ENCODE peak calls at places on chromosome 12, in nine cellular contexts. R, X, S, M, O, Q, U, P and G are unnamed samples.

GRCh38 chr12:129257526-129257925 is 404.2 kb downstream of the GLT1D1 start:
- DNase-seq in R (no peak), X (no peak), S (no peak), M (no peak), O (no peak), Q (no peak), U (no peak), P (no peak), G (no peak)

GRCh38 chr12:122265433-122265832 is 861 bp downstream of the VPS33A start:
- DNase-seq in R (peak), X (peak), S (no peak), M (no peak), O (no peak), Q (no peak), U (no peak), P (no peak), G (no peak)

GRCh38 chr12:131721548-131721947 is 10.7 kb downstream of the SFSWAP start:
- DNase-seq in R (no peak), X (no peak), S (no peak), M (no peak), O (no peak), Q (no peak), U (no peak), P (no peak), G (no peak)

GRCh38 chr12:111409403-111410228 is 3.9 kb downstream of the SH2B3 start:
- DNase-seq in R (peak), X (peak), S (peak), M (peak), O (no peak), Q (peak), U (no peak), P (peak), G (peak)

GRCh38 chr12:93061414-93062099 is 132.5 kb upstream of the EEA1 start:
- DNase-seq in R (no peak), X (no peak), S (no peak), M (peak), O (peak), Q (peak), U (no peak), P (peak), G (peak)

GRCh38 chr12:91113621-91114020 is 2.3 kb upstream of the LUM start:
- DNase-seq in R (no peak), X (no peak), S (no peak), M (no peak), O (no peak), Q (no peak), U (no peak), P (no peak), G (no peak)

GRCh38 chr12:94141004-94141764 is 7.2 kb upstream of the PLXNC1 start:
- DNase-seq in R (no peak), X (no peak), S (no peak), M (no peak), O (no peak), Q (no peak), U (no peak), P (no peak), G (no peak)

GRCh38 chr12:87679262-87679661 is 349.9 kb downstream of the C12orf50 start:
- DNase-seq in R (no peak), X (no peak), S (no peak), M (no peak), O (no peak), Q (no peak), U (no peak), P (no peak), G (no peak)

GRCh38 chr12:1927051-1927680 is 8.7 kb upstream of the CACNA2D4 start:
- DNase-seq in R (no peak), X (no peak), S (no peak), M (no peak), O (no peak), Q (no peak), U (no peak), P (peak), G (no peak)

GRCh38 chr12:43312991-43313505 is 239.0 kb downstream of the ADAMTS20 start:
- DNase-seq in R (no peak), X (no peak), S (no peak), M (no peak), O (no peak), Q (no peak), U (no peak), P (no peak), G (no peak)

GRCh38 chr12:11059784-11060183 is 2.3 kb downstream of the TAS2R46 start:
- DNase-seq in R (no peak), X (no peak), S (peak), M (no peak), O (no peak), Q (no peak), U (no peak), P (no peak), G (no peak)

GRCh38 chr12:119322324-119322723 is 12.2 kb upstream of the CCDC60 start:
- DNase-seq in R (no peak), X (no peak), S (no peak), M (no peak), O (peak), Q (no peak), U (no peak), P (peak), G (no peak)

GRCh38 chr12:68481181-68481941 is 129.3 kb upstream of the RAP1B start:
- DNase-seq in R (peak), X (no peak), S (no peak), M (no peak), O (no peak), Q (no peak), U (no peak), P (no peak), G (no peak)

GRCh38 chr12:12384601-12385321 is 27.9 kb downstream of the BORCS5 start:
- DNase-seq in R (peak), X (no peak), S (no peak), M (no peak), O (peak), Q (no peak), U (no peak), P (no peak), G (no peak)

GRCh38 chr12:126811401-126811800 is 1455.6 kb upstream of the TMEM132C start:
- DNase-seq in R (no peak), X (no peak), S (no peak), M (no peak), O (no peak), Q (no peak), U (no peak), P (no peak), G (no peak)

GRCh38 chr12:116266220-116266619 is 11.3 kb downstream of the MED13L start:
- DNase-seq in R (no peak), X (no peak), S (no peak), M (no peak), O (peak), Q (no peak), U (no peak), P (no peak), G (no peak)

GRCh38 chr12:124938606-124939427 is 24.4 kb upstream of the UBC start:
- DNase-seq in R (peak), X (peak), S (peak), M (peak), O (peak), Q (peak), U (peak), P (peak), G (peak)

GRCh38 chr12:104495786-104496185 is 39.0 kb downstream of the CHST11 start:
- DNase-seq in R (no peak), X (no peak), S (no peak), M (no peak), O (no peak), Q (no peak), U (no peak), P (no peak), G (peak)

GRCh38 chr12:39958377-39958776 is 147.5 kb downstream of the SLC2A13 start:
- DNase-seq in R (peak), X (peak), S (peak), M (no peak), O (no peak), Q (no peak), U (no peak), P (no peak), G (no peak)

GRCh38 chr12:60070541-60070940 is 474.7 kb downstream of the SLC16A7 start:
- DNase-seq in R (no peak), X (no peak), S (no peak), M (no peak), O (no peak), Q (no peak), U (no peak), P (no peak), G (no peak)

GRCh38 chr12:105736498-105736897 is 402.3 kb downstream of the NUAK1 start:
- DNase-seq in R (no peak), X (no peak), S (no peak), M (no peak), O (no peak), Q (no peak), U (no peak), P (no peak), G (no peak)

GRCh38 chr12:88299567-88300101 is 157.5 kb downstream of the TMTC3 start:
- DNase-seq in R (peak), X (no peak), S (peak), M (no peak), O (peak), Q (no peak), U (no peak), P (no peak), G (peak)

GRCh38 chr12:4943067-4943937 is 33.6 kb downstream of the KCNA1 start:
- DNase-seq in R (peak), X (no peak), S (no peak), M (no peak), O (no peak), Q (no peak), U (no peak), P (no peak), G (no peak)

GRCh38 chr12:29043069-29043468 is 106.0 kb upstream of the FAR2 start:
- DNase-seq in R (no peak), X (no peak), S (peak), M (no peak), O (no peak), Q (no peak), U (no peak), P (no peak), G (no peak)

GRCh38 chr12:121033625-121034349 is 5.3 kb downstream of the OASL start:
- DNase-seq in R (peak), X (no peak), S (no peak), M (no peak), O (no peak), Q (no peak), U (no peak), P (no peak), G (peak)

GRCh38 chr12:111137968-111138367 is 217.6 kb upstream of the MYL2 start:
- DNase-seq in R (no peak), X (no peak), S (no peak), M (no peak), O (no peak), Q (no peak), U (no peak), P (no peak), G (no peak)

GRCh38 chr12:75553865-75554555 is 42.6 kb upstream of the KRR1 start:
- DNase-seq in R (no peak), X (no peak), S (peak), M (no peak), O (no peak), Q (no peak), U (no peak), P (no peak), G (peak)

GRCh38 chr12:22684526-22685118 is 59.7 kb downstream of the ETNK1 start:
- DNase-seq in R (peak), X (peak), S (peak), M (no peak), O (peak), Q (no peak), U (no peak), P (no peak), G (peak)

GRCh38 chr12:561908-562593 is 101.2 kb downstream of the NINJ2 start:
- DNase-seq in R (no peak), X (no peak), S (no peak), M (no peak), O (no peak), Q (no peak), U (no peak), P (peak), G (no peak)

GRCh38 chr12:116142936-116143882 is 134.3 kb downstream of the MED13L start:
- DNase-seq in R (peak), X (no peak), S (peak), M (no peak), O (no peak), Q (no peak), U (no peak), P (no peak), G (peak)

GRCh38 chr12:129009833-129010232 is 156.6 kb downstream of the GLT1D1 start:
- DNase-seq in R (no peak), X (no peak), S (no peak), M (no peak), O (no peak), Q (no peak), U (no peak), P (no peak), G (no peak)

GRCh38 chr12:5388581-5389535 is 43.0 kb upstream of the NTF3 start:
- DNase-seq in R (no peak), X (no peak), S (no peak), M (no peak), O (no peak), Q (no peak), U (no peak), P (no peak), G (no peak)

GRCh38 chr12:96063046-96063445 is 27.7 kb upstream of the LTA4H start:
- DNase-seq in R (peak), X (peak), S (peak), M (no peak), O (no peak), Q (no peak), U (no peak), P (no peak), G (peak)

GRCh38 chr12:30795410-30795659 is 40.6 kb upstream of the CAPRIN2 start:
- DNase-seq in R (no peak), X (no peak), S (no peak), M (no peak), O (no peak), Q (no peak), U (no peak), P (no peak), G (no peak)

GRCh38 chr12:27527512-27527911 is 3.5 kb downstream of the PPFIBP1 start:
- DNase-seq in R (no peak), X (no peak), S (no peak), M (no peak), O (no peak), Q (no peak), U (no peak), P (no peak), G (no peak)
- TF ChIP-seq CTCF in R (no peak), X (no peak), S (no peak), M (no peak), O (no peak), Q (no peak), U (no peak), P (no peak), G (no peak)

DNA sequence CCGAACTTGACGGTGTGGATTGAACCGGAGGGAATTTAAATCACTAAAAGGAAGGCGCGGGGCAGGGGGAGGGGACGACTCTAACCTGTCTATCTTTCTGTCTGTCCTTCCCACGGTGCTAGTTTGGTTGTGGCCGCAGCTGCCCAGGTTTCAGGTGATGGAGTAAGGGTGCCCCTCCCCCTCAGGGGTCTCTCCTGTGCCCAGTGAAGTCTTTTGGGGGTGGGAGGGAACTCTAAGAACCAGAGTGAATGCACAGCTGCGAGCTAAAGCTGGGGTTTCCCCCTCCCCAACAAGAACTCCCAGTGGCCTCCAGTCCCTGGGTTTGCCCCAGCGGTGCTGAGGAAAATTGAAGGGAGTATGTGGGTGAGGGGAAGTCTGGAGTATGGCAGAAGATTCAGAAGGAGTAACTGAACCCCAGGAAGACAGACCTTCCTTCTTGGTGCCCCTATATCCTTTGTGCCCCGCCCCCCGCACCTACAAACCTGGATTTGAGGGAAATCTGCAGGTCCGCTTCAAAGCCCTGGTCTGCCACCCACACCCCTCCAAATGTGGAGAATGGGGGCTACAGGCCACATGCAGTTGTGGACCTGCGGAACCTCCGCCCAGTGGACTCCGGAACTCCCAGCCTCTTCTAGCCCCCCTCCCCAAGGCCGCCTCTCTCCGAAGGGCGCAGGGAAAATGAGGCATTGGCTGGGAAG is 3.6 kb upstream of the HOXC9 start:
- DNase-seq in R (no peak), X (no peak), S (no peak), M (no peak), O (no peak), Q (no peak), U (no peak), P (no peak), G (no peak)
- H3K4me3 ChIP-seq in R (peak), X (peak), S (peak), M (peak), O (no peak), Q (peak), U (peak), P (peak), G (no peak)

GRCh38 chr12:51590347-51591019 is 550 bp upstream of the SCN8A start:
- DNase-seq in R (peak), X (peak), S (peak), M (peak), O (peak), Q (peak), U (no peak), P (no peak), G (peak)
- TF ChIP-seq CTCF in R (peak), X (no peak), S (peak), M (no peak), O (peak), Q (peak), U (no peak), P (no peak), G (peak)

GRCh38 chr12:123388218-123388947 is 4.5 kb downstream of the KMT5A start:
- DNase-seq in R (peak), X (peak), S (peak), M (peak), O (peak), Q (peak), U (peak), P (peak), G (peak)
- H3K4me3 ChIP-seq in R (peak), X (peak), S (peak), M (peak), O (peak), Q (peak), U (peak), P (peak), G (peak)

DNA sequence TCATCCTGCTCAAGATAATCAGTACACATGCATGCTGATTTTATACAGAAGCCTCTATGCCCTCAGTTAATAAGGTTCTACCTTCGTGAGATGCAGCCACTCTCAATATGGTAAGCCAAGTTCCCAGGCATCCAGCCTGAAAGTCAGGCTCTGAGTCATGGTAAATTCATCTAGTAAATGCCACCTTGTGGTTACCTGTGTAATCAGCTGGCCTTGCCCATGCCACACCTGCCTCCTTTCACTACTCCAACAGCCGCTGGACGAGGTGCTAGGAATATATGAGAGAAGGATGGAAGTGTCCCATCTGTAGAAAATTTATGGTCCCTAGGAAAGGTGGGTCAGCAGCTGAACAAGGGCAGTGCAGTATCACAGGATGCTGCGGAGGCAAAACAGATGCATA is 207.3 kb downstream of the SSPN start:
- DNase-seq in R (no peak), X (peak), S (no peak), M (no peak), O (peak), Q (no peak), U (peak), P (no peak), G (no peak)
- TF ChIP-seq CTCF in R (no peak), X (peak), S (no peak), M (no peak), O (peak), Q (no peak), U (peak), P (no peak), G (no peak)

DNA sequence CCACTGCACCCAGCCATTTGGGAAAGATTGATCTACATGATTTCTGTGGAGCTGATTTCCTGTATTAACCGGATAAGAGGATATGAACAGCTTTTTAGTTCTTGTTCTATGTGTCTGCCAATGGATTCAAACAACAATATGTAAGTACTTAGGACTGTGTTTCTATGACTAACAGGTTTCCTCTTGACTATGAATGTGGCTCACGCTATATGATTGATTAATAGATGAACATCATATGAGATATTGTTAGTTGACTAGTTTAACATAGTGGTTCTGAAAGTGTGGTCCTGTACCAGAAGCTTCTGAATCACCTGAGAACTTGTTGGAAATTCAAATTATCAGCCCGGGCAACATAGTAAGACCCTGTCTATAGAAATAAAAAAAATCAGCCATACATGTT is 12.8 kb upstream of the CSRP2 start:
- DNase-seq in R (no peak), X (no peak), S (no peak), M (no peak), O (no peak), Q (no peak), U (no peak), P (no peak), G (no peak)
- H3K4me3 ChIP-seq in R (no peak), X (no peak), S (no peak), M (no peak), O (no peak), Q (no peak), U (no peak), P (no peak), G (no peak)

GRCh38 chr12:3797649-3798048 is 44.7 kb upstream of the CRACR2A start:
- DNase-seq in R (no peak), X (no peak), S (no peak), M (no peak), O (no peak), Q (no peak), U (no peak), P (no peak), G (no peak)
- TF ChIP-seq CTCF in R (no peak), X (no peak), S (no peak), M (no peak), O (no peak), Q (no peak), U (no peak), P (no peak), G (no peak)

GRCh38 chr12:6604254-6605029 is 2.7 kb downstream of the CHD4 start:
- DNase-seq in R (no peak), X (no peak), S (peak), M (no peak), O (no peak), Q (no peak), U (no peak), P (no peak), G (peak)

GRCh38 chr12:6606331-6607131 is 648 bp downstream of the CHD4 start:
- DNase-seq in R (peak), X (peak), S (peak), M (peak), O (peak), Q (peak), U (peak), P (peak), G (no peak)

GRCh38 chr12:6608592-6609311 is 1.6 kb upstream of the CHD4 start:
- DNase-seq in R (no peak), X (peak), S (peak), M (peak), O (no peak), Q (no peak), U (no peak), P (peak), G (peak)

GRCh38 chr12:6605425-6606330 is 1.5 kb downstream of the CHD4 start:
- DNase-seq in R (peak), X (peak), S (peak), M (no peak), O (no peak), Q (no peak), U (peak), P (peak), G (peak)

GRCh38 chr12:6607751-6608591 is 792 bp upstream of the CHD4 start:
- DNase-seq in R (peak), X (peak), S (peak), M (peak), O (peak), Q (no peak), U (peak), P (peak), G (peak)
- H3K4me3 ChIP-seq in R (no peak), X (no peak), S (no peak), M (no peak), O (no peak), Q (no peak), U (peak), P (no peak), G (no peak)